ENCODE peak calls at places on chromosome 17, in seven cellular contexts. C is hepatocyte, B is SK-N-SH, R is WTC11, V is OCI-LY7, T is dorsolateral prefrontal cortex, G is neural crest cell. A is an unnamed sample.
A peak's percentile ranks its signal among the peaks of the same experiment; 100 is the strongest.

GRCh38 chr17:74493381-74493833 is 27.0 kb downstream of the CD300A start:
- DNase-seq in C (peak; percentile 83), B (peak; percentile 81), R (peak; percentile 88), V (peak; percentile 80), T (peak; percentile 77), G (peak; percentile 78), A (peak; percentile 84)

GRCh38 chr17:388087-388486 is 35.5 kb upstream of the RPH3AL start:
- DNase-seq in C (no peak), B (no peak), R (no peak), V (no peak), T (no peak), G (no peak), A (no peak)

GRCh38 chr17:7587420-7587786 is 2.5 kb downstream of the SOX15 start:
- DNase-seq in C (no peak), B (no peak), R (no peak), V (no peak), T (peak; percentile 46), G (no peak), A (no peak)

GRCh38 chr17:6930754-6931153 is 65.1 kb upstream of the ALOX12 start:
- DNase-seq in C (no peak), B (no peak), R (no peak), V (no peak), T (no peak), G (no peak), A (no peak)

GRCh38 chr17:41910701-41911391 is 7.9 kb downstream of the ACLY start:
- DNase-seq in C (no peak), B (no peak), R (no peak), V (no peak), T (no peak), G (no peak), A (no peak)

GRCh38 chr17:1888741-1889140 is 58.9 kb downstream of the RPA1 start:
- DNase-seq in C (no peak), B (no peak), R (no peak), V (no peak), T (no peak), G (no peak), A (no peak)

GRCh38 chr17:38333635-38334295 is 10.0 kb downstream of the GPR179 start:
- DNase-seq in C (peak; percentile 53), B (peak; percentile 78), R (peak; percentile 96), V (peak; percentile 72), T (no peak), G (peak; percentile 61), A (peak; percentile 81)

GRCh38 chr17:81142301-81143199 is 22.8 kb upstream of the PVALEF start:
- DNase-seq in C (peak; percentile 87), B (peak; percentile 96), R (peak; percentile 80), V (peak; percentile 81), T (peak; percentile 83), G (peak; percentile 75), A (peak; percentile 84)

GRCh38 chr17:76995352-76996105 is 127.3 kb downstream of the MGAT5B start:
- DNase-seq in C (no peak), B (no peak), R (peak; percentile 42), V (peak; percentile 46), T (no peak), G (no peak), A (no peak)

GRCh38 chr17:81272616-81273015 is 22.5 kb downstream of the SLC38A10 start:
- DNase-seq in C (no peak), B (no peak), R (no peak), V (no peak), T (no peak), G (no peak), A (no peak)

GRCh38 chr17:81717766-81718089 is 5.6 kb downstream of the SLC25A10 start:
- DNase-seq in C (no peak), B (no peak), R (no peak), V (no peak), T (no peak), G (no peak), A (no peak)

GRCh38 chr17:54172654-54173316 is 350.1 kb downstream of the KIF2B start:
- DNase-seq in C (peak; percentile 50), B (no peak), R (peak; percentile 28), V (peak; percentile 3), T (peak; percentile 59), G (peak; percentile 31), A (peak; percentile 13)

GRCh38 chr17:74011963-74012362 is 191.5 kb upstream of the RPL38 start:
- DNase-seq in C (peak; percentile 28), B (peak; percentile 85), R (no peak), V (no peak), T (no peak), G (no peak), A (no peak)

GRCh38 chr17:55402374-55402773 is 19.3 kb downstream of the MMD start:
- DNase-seq in C (no peak), B (no peak), R (no peak), V (no peak), T (no peak), G (no peak), A (no peak)

DNA sequence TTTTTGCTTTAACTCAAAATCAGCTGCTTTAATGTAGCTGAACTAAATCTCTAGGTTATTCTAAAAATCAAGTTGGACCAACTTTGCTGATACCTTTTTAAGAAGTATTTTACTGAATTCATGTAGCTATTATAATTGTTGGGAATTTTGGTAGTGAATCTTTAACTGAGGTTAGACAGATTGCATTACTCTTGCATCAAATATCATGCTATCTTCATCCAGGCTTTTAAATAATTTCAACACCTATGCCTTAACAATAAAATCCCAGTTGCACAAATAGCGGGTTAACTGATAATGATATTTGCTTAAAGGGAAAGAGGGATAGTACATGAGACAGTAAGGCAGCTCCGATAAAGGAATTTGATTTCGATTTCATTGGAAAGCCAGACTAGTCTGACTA is 241.3 kb upstream of the TBX2 start:
- DNase-seq in C (no peak), B (no peak), R (no peak), V (no peak), T (no peak), G (no peak), A (no peak)
- TF ChIP-seq CTCF in C (no peak), B (no peak), R (no peak), V (no peak), T (no peak), G (no peak), A (no peak)

GRCh38 chr17:16534236-16534635 is 34.8 kb downstream of the ZNF287 start:
- DNase-seq in C (no peak), B (no peak), R (no peak), V (no peak), T (no peak), G (no peak), A (no peak)

GRCh38 chr17:16537130-16537458 is 31.9 kb downstream of the ZNF287 start:
- DNase-seq in C (no peak), B (no peak), R (no peak), V (no peak), T (no peak), G (no peak), A (no peak)
- TF ChIP-seq CTCF in C (no peak), B (no peak), R (no peak), V (peak; percentile 41), T (no peak), G (peak; percentile 30), A (no peak)

GRCh38 chr17:39980402-39981206 is at the start of gene PSMD3:
- DNase-seq in C (peak; percentile 99), B (peak; percentile 94), R (peak; percentile 98), V (peak; percentile 100), T (peak; percentile 100), G (peak; percentile 98), A (peak; percentile 99)
- TF ChIP-seq CTCF in C (peak; percentile 84), B (peak; percentile 79), R (peak; percentile 52), V (peak; percentile 79), T (peak; percentile 83), G (peak; percentile 72), A (peak; percentile 61)

GRCh38 chr17:19013806-19014627 is 9.5 kb upstream of the FAM83G start:
- DNase-seq in C (no peak), B (no peak), R (no peak), V (no peak), T (peak; percentile 17), G (no peak), A (no peak)
- TF ChIP-seq CTCF in C (no peak), B (no peak), R (no peak), V (no peak), T (no peak), G (no peak), A (no peak)

GRCh38 chr17:10653987-10654386 is 3.1 kb downstream of the MYH3 start:
- DNase-seq in C (no peak), B (no peak), R (no peak), V (no peak), T (no peak), G (no peak), A (no peak)
- TF ChIP-seq CTCF in C (no peak), B (no peak), R (no peak), V (no peak), T (no peak), G (no peak), A (no peak)

GRCh38 chr17:43814026-43814425 is 18.9 kb downstream of the MPP3 start:
- DNase-seq in C (no peak), B (no peak), R (peak; percentile 53), V (no peak), T (no peak), G (no peak), A (no peak)

GRCh38 chr17:43813386-43813785 is 19.6 kb downstream of the MPP3 start:
- DNase-seq in C (no peak), B (no peak), R (no peak), V (no peak), T (no peak), G (no peak), A (no peak)

GRCh38 chr17:43814714-43815113 is 18.2 kb downstream of the MPP3 start:
- DNase-seq in C (no peak), B (no peak), R (no peak), V (no peak), T (no peak), G (no peak), A (no peak)

GRCh38 chr17:43810823-43811222 is 22.1 kb downstream of the MPP3 start:
- DNase-seq in C (no peak), B (no peak), R (no peak), V (no peak), T (no peak), G (no peak), A (no peak)

DNA sequence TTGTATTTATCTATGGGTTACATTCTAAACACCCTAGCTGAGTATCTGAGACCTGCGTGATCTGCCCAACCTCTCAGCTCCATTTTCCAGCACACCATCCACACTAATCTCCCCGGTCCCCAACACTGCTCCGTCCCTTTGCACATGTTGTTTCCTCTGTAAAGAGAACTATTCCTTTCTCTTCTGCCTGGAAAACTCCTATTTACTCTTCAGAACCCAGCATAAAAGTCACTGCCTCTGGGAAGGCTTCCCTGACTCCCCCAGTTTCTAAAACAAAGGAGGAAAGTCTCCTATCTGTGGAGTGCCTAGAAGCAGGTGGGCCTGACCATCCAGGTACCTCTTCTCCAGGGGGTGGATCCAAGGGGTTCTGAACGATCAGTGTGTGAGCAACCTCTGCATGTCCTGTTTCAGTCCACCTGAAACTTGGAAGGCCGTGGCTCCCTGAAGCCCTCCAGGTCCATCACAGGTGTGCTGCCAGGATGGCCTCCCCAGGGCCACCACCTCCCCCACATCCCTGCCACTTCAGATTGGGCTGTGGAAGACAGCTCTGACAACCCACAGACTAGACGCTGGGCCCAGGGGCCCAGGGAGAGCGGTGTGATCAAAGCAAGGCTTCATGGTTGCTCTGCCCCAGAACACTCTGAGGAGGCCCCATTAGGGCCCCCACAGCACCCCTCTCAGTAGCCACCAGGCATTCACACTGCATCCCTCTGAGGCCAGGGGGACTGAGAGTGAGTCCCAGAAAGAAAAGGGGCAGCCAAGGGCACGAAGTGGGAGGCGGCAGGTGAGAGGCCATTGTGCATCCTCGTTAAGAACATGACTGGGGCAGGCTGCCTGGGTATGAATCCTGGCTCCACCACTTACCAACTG is 20.3 kb downstream of the MPP3 start:
- DNase-seq in C (no peak), B (no peak), R (no peak), V (no peak), T (no peak), G (no peak), A (no peak)
- TF ChIP-seq CTCF in C (no peak), B (no peak), R (no peak), V (no peak), T (no peak), G (no peak), A (no peak)

GRCh38 chr17:16491703-16492612 is at the start of gene LRRC75A:
- DNase-seq in C (peak; percentile 83), B (peak; percentile 92), R (peak; percentile 75), V (no peak), T (no peak), G (peak; percentile 63), A (peak; percentile 87)
- TF ChIP-seq CTCF in C (peak; percentile 33), B (no peak), R (no peak), V (peak; percentile 20), T (no peak), G (no peak), A (no peak)